ENCODE peak calls at places on chromosomes 11 and 22, in five cellular contexts. One of them, this sample, is unnamed.

GRCh38 chr22:46846832-46847355 is 84.4 kb downstream of the TBC1D22A start:
- DNase-seq in PC-3: no peak
- DNase-seq in bronchial epithelial cell: no peak
- DNase-seq in body of pancreas: no peak
- DNase-seq in heart right ventricle: no peak
- DNase-seq in this sample: no peak

GRCh38 chr11:36254739-36255138 is 34.5 kb downstream of the COMMD9 start:
- DNase-seq in PC-3: peak
- DNase-seq in bronchial epithelial cell: peak
- DNase-seq in body of pancreas: no peak
- DNase-seq in heart right ventricle: no peak
- DNase-seq in this sample: peak

GRCh38 chr22:43226368-43226979 is 39.5 kb upstream of the TTLL12 start:
- DNase-seq in PC-3: no peak
- DNase-seq in bronchial epithelial cell: no peak
- DNase-seq in body of pancreas: no peak
- DNase-seq in heart right ventricle: no peak
- DNase-seq in this sample: no peak

GRCh38 chr11:46513934-46514342 is 79.9 kb downstream of the AMBRA1 start:
- DNase-seq in PC-3: no peak
- DNase-seq in bronchial epithelial cell: peak
- DNase-seq in body of pancreas: peak
- DNase-seq in heart right ventricle: peak
- DNase-seq in this sample: peak

GRCh38 chr22:36339171-36340065 is 48.3 kb downstream of the MYH9 start:
- DNase-seq in PC-3: no peak
- DNase-seq in bronchial epithelial cell: no peak
- DNase-seq in body of pancreas: no peak
- DNase-seq in heart right ventricle: no peak
- DNase-seq in this sample: peak

GRCh38 chr22:45298934-45299505 is 10.7 kb upstream of the FAM118A start:
- DNase-seq in PC-3: no peak
- DNase-seq in bronchial epithelial cell: no peak
- DNase-seq in body of pancreas: no peak
- DNase-seq in heart right ventricle: no peak
- DNase-seq in this sample: no peak

GRCh38 chr11:68796779-68797178 is 44.9 kb downstream of the CPT1A start:
- DNase-seq in PC-3: no peak
- DNase-seq in bronchial epithelial cell: no peak
- DNase-seq in body of pancreas: no peak
- DNase-seq in heart right ventricle: no peak
- DNase-seq in this sample: no peak

GRCh38 chr22:23827351-23827995 is 11.3 kb downstream of the DERL3 start:
- DNase-seq in PC-3: no peak
- DNase-seq in bronchial epithelial cell: no peak
- DNase-seq in body of pancreas: no peak
- DNase-seq in heart right ventricle: no peak
- DNase-seq in this sample: no peak

GRCh38 chr22:43849731-43850130 is 12.6 kb downstream of the SULT4A1 start:
- DNase-seq in PC-3: no peak
- DNase-seq in bronchial epithelial cell: no peak
- DNase-seq in body of pancreas: no peak
- DNase-seq in heart right ventricle: no peak
- DNase-seq in this sample: no peak

GRCh38 chr11:22690891-22691290 is 24.5 kb downstream of the GAS2 start:
- DNase-seq in PC-3: no peak
- DNase-seq in bronchial epithelial cell: no peak
- DNase-seq in body of pancreas: no peak
- DNase-seq in heart right ventricle: no peak
- DNase-seq in this sample: no peak

GRCh38 chr11:495537-495931 is 11.5 kb downstream of the RNH1 start:
- DNase-seq in PC-3: no peak
- DNase-seq in bronchial epithelial cell: no peak
- DNase-seq in body of pancreas: no peak
- DNase-seq in heart right ventricle: no peak
- DNase-seq in this sample: no peak

GRCh38 chr22:24162377-24162927 is 18.8 kb upstream of the SUSD2 start:
- DNase-seq in PC-3: no peak
- DNase-seq in bronchial epithelial cell: no peak
- DNase-seq in body of pancreas: no peak
- DNase-seq in heart right ventricle: no peak
- DNase-seq in this sample: no peak

GRCh38 chr11:103637250-103637649 is 399.2 kb upstream of the DDI1 start:
- DNase-seq in PC-3: peak
- DNase-seq in bronchial epithelial cell: peak
- DNase-seq in body of pancreas: no peak
- DNase-seq in heart right ventricle: no peak
- DNase-seq in this sample: no peak

GRCh38 chr11:125807909-125808308 is 20.0 kb downstream of the PATE3 start:
- DNase-seq in PC-3: peak
- DNase-seq in bronchial epithelial cell: peak
- DNase-seq in body of pancreas: no peak
- DNase-seq in heart right ventricle: no peak
- DNase-seq in this sample: peak

DNA sequence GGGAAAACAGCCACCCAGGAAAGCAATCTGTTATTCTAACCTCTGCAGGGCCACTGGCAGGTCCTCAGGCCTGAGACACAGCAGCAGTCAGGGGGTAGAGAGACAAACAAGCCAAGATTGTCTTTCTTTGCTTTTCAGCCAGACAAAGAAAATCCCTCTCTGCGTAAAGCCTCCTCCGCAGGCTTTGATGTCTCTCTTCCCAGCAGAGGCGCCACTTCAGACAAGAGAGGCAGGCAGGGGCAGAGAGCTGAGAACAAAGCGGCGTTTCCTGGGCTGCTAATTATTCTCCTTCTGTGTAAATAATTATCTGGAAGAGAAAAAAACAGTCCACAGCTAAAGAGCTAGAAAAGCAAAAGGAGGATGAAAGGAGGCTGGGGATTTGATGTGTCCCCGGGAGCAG is 102.7 kb upstream of the SEZ6L start:
- DNase-seq in PC-3: no peak
- DNase-seq in bronchial epithelial cell: no peak
- DNase-seq in body of pancreas: no peak
- DNase-seq in heart right ventricle: no peak
- DNase-seq in this sample: no peak
- TF ChIP-seq CTCF in PC-3: no peak
- TF ChIP-seq CTCF in bronchial epithelial cell: no peak
- TF ChIP-seq CTCF in body of pancreas: no peak
- TF ChIP-seq CTCF in heart right ventricle: no peak
- TF ChIP-seq CTCF in this sample: no peak

GRCh38 chr11:64164392-64165312 is 1.3 kb downstream of the MACROD1 start:
- DNase-seq in PC-3: peak
- DNase-seq in bronchial epithelial cell: no peak
- DNase-seq in body of pancreas: peak
- DNase-seq in heart right ventricle: no peak
- DNase-seq in this sample: no peak
- H3K4me3 ChIP-seq in PC-3: peak
- H3K4me3 ChIP-seq in bronchial epithelial cell: peak
- H3K4me3 ChIP-seq in body of pancreas: peak
- H3K4me3 ChIP-seq in heart right ventricle: peak
- H3K4me3 ChIP-seq in this sample: peak

DNA sequence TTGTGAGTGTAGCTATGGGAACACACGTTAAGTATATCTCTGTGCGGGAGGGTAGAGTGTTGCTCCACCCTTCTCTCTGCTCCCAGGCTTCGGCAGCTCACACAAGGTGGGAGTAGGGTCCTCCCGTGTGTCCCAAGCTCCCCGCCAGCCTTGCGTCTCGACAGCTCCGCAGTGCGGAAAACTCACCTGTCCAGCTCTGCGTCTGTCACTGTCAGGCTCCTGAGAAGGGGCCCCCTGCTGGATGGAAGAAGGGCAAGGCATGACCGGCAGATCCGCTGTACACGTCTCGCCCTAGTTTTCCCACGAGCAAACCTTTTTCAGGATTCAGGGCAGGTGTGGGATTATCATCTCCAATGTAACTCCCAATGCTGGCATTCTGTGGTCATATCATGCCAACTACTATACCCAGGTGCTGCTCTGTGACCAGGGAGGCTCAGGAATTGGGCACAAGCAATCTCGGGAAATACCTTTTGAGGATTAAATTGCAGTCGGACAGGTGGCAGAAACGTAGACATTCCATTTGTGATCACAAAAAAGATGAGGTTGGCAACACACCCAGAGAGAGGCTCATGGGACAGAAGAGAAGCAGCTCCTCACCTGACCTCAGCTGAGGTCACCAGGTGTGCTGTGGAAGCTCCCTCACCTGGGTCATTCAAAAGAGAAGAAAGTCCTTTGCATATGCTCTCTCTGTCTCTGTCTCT is 314.0 kb upstream of the B3GAT1 start:
- DNase-seq in PC-3: peak
- DNase-seq in bronchial epithelial cell: no peak
- DNase-seq in body of pancreas: peak
- DNase-seq in heart right ventricle: no peak
- DNase-seq in this sample: no peak
- TF ChIP-seq CTCF in PC-3: peak
- TF ChIP-seq CTCF in bronchial epithelial cell: peak
- TF ChIP-seq CTCF in body of pancreas: no peak
- TF ChIP-seq CTCF in heart right ventricle: no peak
- TF ChIP-seq CTCF in this sample: no peak

GRCh38 chr22:22199634-22200033 is 45.0 kb upstream of the VPREB1 start:
- DNase-seq in PC-3: no peak
- DNase-seq in bronchial epithelial cell: no peak
- DNase-seq in body of pancreas: no peak
- DNase-seq in heart right ventricle: no peak
- DNase-seq in this sample: no peak

GRCh38 chr22:22198751-22199150 is 45.8 kb upstream of the VPREB1 start:
- DNase-seq in PC-3: no peak
- DNase-seq in bronchial epithelial cell: no peak
- DNase-seq in body of pancreas: no peak
- DNase-seq in heart right ventricle: no peak
- DNase-seq in this sample: no peak

GRCh38 chr22:22201925-22202343 is 42.7 kb upstream of the VPREB1 start:
- DNase-seq in PC-3: no peak
- DNase-seq in bronchial epithelial cell: no peak
- DNase-seq in body of pancreas: no peak
- DNase-seq in heart right ventricle: no peak
- DNase-seq in this sample: no peak

GRCh38 chr22:22201185-22201924 is 43.2 kb upstream of the VPREB1 start:
- DNase-seq in PC-3: peak
- DNase-seq in bronchial epithelial cell: no peak
- DNase-seq in body of pancreas: peak
- DNase-seq in heart right ventricle: no peak
- DNase-seq in this sample: peak

GRCh38 chr22:22200569-22201184 is 43.9 kb upstream of the VPREB1 start:
- DNase-seq in PC-3: no peak
- DNase-seq in bronchial epithelial cell: no peak
- DNase-seq in body of pancreas: no peak
- DNase-seq in heart right ventricle: no peak
- DNase-seq in this sample: no peak
- H3K4me3 ChIP-seq in PC-3: no peak
- H3K4me3 ChIP-seq in bronchial epithelial cell: no peak
- H3K4me3 ChIP-seq in body of pancreas: no peak
- H3K4me3 ChIP-seq in heart right ventricle: no peak
- H3K4me3 ChIP-seq in this sample: no peak